ENCODE peak calls at places on chromosomes 12 and 14, in four cellular contexts. Z is NCI-H2081; N is activated T-cell treated with anti-CD3 and anti-CD28 coated beads for 1 hour; A is stimulated activated CD4-positive, alpha-beta T cell treated with anti-CD3 and anti-CD28 coated beads, Interleukin-2, amount 100 ng/mL, for 48 hours. X is an unnamed sample.

GRCh38 chr12:48788852-48789775 is at the start of gene ADCY6:
- DNase-seq in N (no peak), Z (peak; percentile 48), A (no peak), X (peak; percentile 62)

GRCh38 chr12:62834971-62835547 is 99.9 kb downstream of the PPM1H start:
- DNase-seq in N (no peak), Z (no peak), A (no peak), X (no peak)

GRCh38 chr14:91399868-91400640 is 17.6 kb downstream of the CCDC88C start:
- DNase-seq in A (no peak), Z (peak; percentile 46), N (no peak), X (no peak)

GRCh38 chr12:52687527-52688385 is 7.5 kb upstream of the KRT1 start:
- DNase-seq in N (no peak), A (no peak), Z (no peak), X (no peak)

GRCh38 chr14:22251090-22251489 is 337.9 kb downstream of the DAD1 start:
- DNase-seq in A (no peak), Z (no peak), N (no peak), X (no peak)

GRCh38 chr14:21539154-21539940 is 13.2 kb upstream of the SALL2 start:
- DNase-seq in Z (no peak), A (no peak), N (no peak), X (peak; percentile 24)

GRCh38 chr12:106423291-106423690 is 65.7 kb downstream of the POLR3B start:
- DNase-seq in Z (no peak), A (no peak), N (no peak), X (no peak)

GRCh38 chr12:12357697-12358476 is 1.0 kb downstream of the BORCS5 start:
- DNase-seq in Z (peak; percentile 57), N (no peak), A (peak; percentile 23), X (no peak)

GRCh38 chr12:87054225-87054624 is 798.0 kb upstream of the MGAT4C start:
- DNase-seq in A (no peak), N (no peak), Z (no peak), X (no peak)

GRCh38 chr12:110252716-110253115 is 28.3 kb upstream of the ATP2A2 start:
- DNase-seq in Z (no peak), N (no peak), A (no peak), X (no peak)

GRCh38 chr12:26524862-26525465 is 308.0 kb downstream of the ITPR2 start:
- DNase-seq in Z (no peak), N (no peak), A (peak; percentile 9), X (peak; percentile 9)

GRCh38 chr12:64796205-64796845 is 28.1 kb upstream of the TBC1D30 start:
- DNase-seq in A (peak; percentile 64), Z (peak; percentile 77), N (peak; percentile 39), X (peak; percentile 62)

GRCh38 chr12:65825573-65826512 is 1.6 kb downstream of the HMGA2 start:
- DNase-seq in Z (no peak), N (no peak), A (no peak), X (no peak)

GRCh38 chr12:116138380-116138779 is 139.1 kb downstream of the MED13L start:
- DNase-seq in Z (no peak), N (no peak), A (no peak), X (no peak)

GRCh38 chr12:9590441-9590840 is 17.3 kb downstream of the KLRB1 start:
- DNase-seq in A (no peak), Z (no peak), N (no peak), X (no peak)

GRCh38 chr12:85322715-85323114 is 42.7 kb downstream of the ALX1 start:
- DNase-seq in A (no peak), N (no peak), Z (no peak), X (no peak)

GRCh38 chr14:20904393-20905029 is 13.3 kb downstream of the RNASE3 start:
- DNase-seq in Z (no peak), A (no peak), N (no peak), X (no peak)

GRCh38 chr12:37733856-37734255 is 582.7 kb upstream of the ALG10B start:
- DNase-seq in Z (no peak), N (no peak), A (no peak), X (no peak)

GRCh38 chr12:121825041-121825523 is 21.3 kb downstream of the SETD1B start:
- DNase-seq in A (no peak), Z (no peak), N (no peak), X (no peak)

GRCh38 chr12:121791671-121792496 is 1.6 kb downstream of the RHOF start:
- DNase-seq in Z (no peak), A (no peak), N (no peak), X (no peak)

GRCh38 chr12:110705309-110705708 is 16.4 kb upstream of the HVCN1 start:
- DNase-seq in A (no peak), N (no peak), Z (no peak), X (no peak)

GRCh38 chr12:52247622-52248540 is 14.8 kb downstream of the KRT7 start:
- DNase-seq in N (no peak), A (no peak), Z (no peak), X (no peak)

GRCh38 chr14:77458249-77458950 is 507 bp downstream of the AHSA1 start:
- DNase-seq in Z (peak; percentile 34), A (peak; percentile 16), N (peak; percentile 6), X (peak; percentile 78)

GRCh38 chr14:76292561-76292960 is 83.4 kb upstream of the ESRRB start:
- DNase-seq in Z (no peak), N (no peak), A (no peak), X (no peak)

GRCh38 chr12:88325076-88325827 is 183.1 kb downstream of the TMTC3 start:
- DNase-seq in N (no peak), Z (no peak), A (no peak), X (no peak)

GRCh38 chr14:24876009-24876690 is 173.8 kb downstream of the STXBP6 start:
- DNase-seq in Z (no peak), A (no peak), N (no peak), X (no peak)

GRCh38 chr14:54857830-54858269 is 44.8 kb downstream of the GCH1 start:
- DNase-seq in N (no peak), Z (no peak), A (no peak), X (no peak)

GRCh38 chr12:51951843-51952722 is 584 bp downstream of the ACVR1B start:
- DNase-seq in Z (peak; percentile 43), N (no peak), A (no peak), X (no peak)

GRCh38 chr12:127083028-127083949 is 1183.7 kb upstream of the TMEM132C start:
- DNase-seq in A (no peak), Z (peak; percentile 78), N (no peak), X (peak; percentile 49)

GRCh38 chr12:116456683-116457082 is 102.5 kb upstream of the MAP1LC3B2 start:
- DNase-seq in N (no peak), A (no peak), Z (no peak), X (no peak)

GRCh38 chr14:20247651-20248246 is 8.7 kb downstream of the OR11H4 start:
- DNase-seq in A (no peak), Z (peak; percentile 1), N (no peak), X (peak; percentile 32)

GRCh38 chr14:91144425-91145145 is 30.7 kb downstream of the DGLUCY start:
- DNase-seq in A (no peak), Z (peak; percentile 15), N (no peak), X (no peak)

GRCh38 chr12:57632369-57632897 is 568 bp downstream of the B4GALNT1 start:
- DNase-seq in A (no peak), Z (no peak), N (no peak), X (peak; percentile 71)

GRCh38 chr14:95361373-95362179 is 41.9 kb upstream of the CLMN start:
- DNase-seq in A (peak; percentile 58), N (no peak), Z (no peak), X (peak; percentile 70)

GRCh38 chr14:97644365-97644764 is 847.2 kb downstream of the VRK1 start:
- DNase-seq in N (no peak), A (no peak), Z (no peak), X (no peak)

GRCh38 chr14:53285806-53286205 is 132.7 kb upstream of the DDHD1 start:
- DNase-seq in Z (no peak), A (no peak), N (no peak), X (no peak)

GRCh38 chr14:91320266-91320665 is 75.8 kb upstream of the GPR68 start:
- DNase-seq in A (no peak), N (no peak), Z (no peak), X (no peak)

GRCh38 chr12:89782807-89783206 is 74.2 kb upstream of the ATP2B1 start:
- DNase-seq in A (no peak), Z (no peak), N (no peak), X (no peak)

GRCh38 chr12:2944401-2945047 is 14.7 kb upstream of the TEAD4 start:
- DNase-seq in A (peak; percentile 67), Z (peak; percentile 37), N (peak; percentile 39), X (peak; percentile 60)

X was measured in K562.